ENCODE peak calls at places on chromosomes 12 and 14, in five cellular contexts. A, B, U, K and O are unnamed samples.

GRCh38 chr14:57889245-57889644 is 23.4 kb upstream of the SLC35F4 start:
- DNase-seq in A (no peak), B (peak; percentile 8), U (peak; percentile 28), K (peak; percentile 64), O (peak; percentile 14)

GRCh38 chr12:90984114-90984513 is 20.7 kb downstream of the EPYC start:
- DNase-seq in A (no peak), B (no peak), U (no peak), K (no peak), O (no peak)

GRCh38 chr14:24172261-24172860 is 481 bp downstream of the REC8 start:
- DNase-seq in A (no peak), B (no peak), U (no peak), K (no peak), O (no peak)

GRCh38 chr12:2834581-2835491 is at the start of gene NRIP2:
- DNase-seq in A (no peak), B (no peak), U (peak; percentile 43), K (no peak), O (no peak)

GRCh38 chr12:58171914-58172313 is 230.5 kb downstream of the ATP23 start:
- DNase-seq in A (no peak), B (no peak), U (no peak), K (no peak), O (no peak)

GRCh38 chr12:91142184-91142583 is 30.9 kb upstream of the LUM start:
- DNase-seq in A (no peak), B (no peak), U (no peak), K (no peak), O (no peak)

GRCh38 chr14:21476526-21476924 is 234 bp downstream of the RAB2B start:
- DNase-seq in A (no peak), B (no peak), U (peak; percentile 86), K (peak; percentile 88), O (peak; percentile 82)

GRCh38 chr12:116187158-116187511 is 90.4 kb downstream of the MED13L start:
- DNase-seq in A (no peak), B (no peak), U (no peak), K (no peak), O (no peak)

GRCh38 chr14:67077914-67078313 is 111.3 kb upstream of the GARIN2 start:
- DNase-seq in A (no peak), B (no peak), U (no peak), K (no peak), O (no peak)

GRCh38 chr14:78633747-78634146 is 463.6 kb downstream of the NRXN3 start:
- DNase-seq in A (no peak), B (no peak), U (no peak), K (no peak), O (no peak)

GRCh38 chr12:84986586-84986985 is 49.5 kb downstream of the TSPAN19 start:
- DNase-seq in A (no peak), B (no peak), U (no peak), K (no peak), O (no peak)

GRCh38 chr12:130424858-130425697 is 87.4 kb downstream of the PIWIL1 start:
- DNase-seq in A (no peak), B (no peak), U (no peak), K (no peak), O (no peak)

GRCh38 chr12:100184549-100184948 is 16.1 kb upstream of the ACTR6 start:
- DNase-seq in A (no peak), B (no peak), U (no peak), K (no peak), O (no peak)